ENCODE peak calls at places on chromosomes 4 and X, in six cellular contexts. E, N, T, F, I and K are unnamed samples. For H3K27me3, the result is how much of the 10 kb centered on the place peaks cover.

GRCh38 chrX:50747471-50747900 is 66.5 kb downstream of the SHROOM4 start:
- DNase-seq in E (peak), N (peak), T (peak), F (peak), I (no peak), K (peak)

GRCh38 chr4:54016504-54016903 is 47.9 kb downstream of the CHIC2 start:
- DNase-seq in E (no peak), N (no peak), T (no peak), F (no peak), I (no peak), K (no peak)

GRCh38 chr4:114780205-114780604 is 181.6 kb downstream of the UGT8 start:
- DNase-seq in E (peak), N (peak), T (no peak), F (peak), I (no peak), K (peak)

GRCh38 chr4:145177511-145177905 is 2.9 kb downstream of the OTUD4 start:
- DNase-seq in E (no peak), N (peak), T (no peak), F (peak), I (no peak), K (no peak)

GRCh38 chrX:107454302-107454701 is 4.8 kb downstream of the FRMPD3 start:
- DNase-seq in E (no peak), N (peak), T (no peak), F (peak), I (no peak), K (no peak)

GRCh38 chr4:183790661-183791060 is 114.4 kb upstream of the STOX2 start:
- DNase-seq in E (no peak), N (no peak), T (no peak), F (no peak), I (no peak), K (no peak)

GRCh38 chr4:93182722-93183121 is 645.8 kb upstream of the ATOH1 start:
- DNase-seq in E (no peak), N (no peak), T (no peak), F (no peak), I (no peak), K (no peak)

GRCh38 chrX:129496625-129497024 is 26.7 kb downstream of the SMARCA1 start:
- DNase-seq in E (no peak), N (peak), T (no peak), F (peak), I (no peak), K (no peak)

GRCh38 chr4:38169524-38169923 is 209.3 kb downstream of the PTTG2 start:
- DNase-seq in E (no peak), N (no peak), T (no peak), F (peak), I (no peak), K (no peak)

GRCh38 chr4:147355849-147356248 is 125.0 kb upstream of the EDNRA start:
- DNase-seq in E (no peak), N (peak), T (no peak), F (peak), I (no peak), K (no peak)

GRCh38 chrX:130300010-130300282 is 31.2 kb upstream of the ZNF280C start:
- DNase-seq in E (no peak), N (no peak), T (no peak), F (no peak), I (no peak), K (no peak)

GRCh38 chr4:139651282-139652194 is 14.1 kb upstream of the MGST2 start:
- DNase-seq in E (peak), N (peak), T (peak), F (peak), I (peak), K (peak)

GRCh38 chrX:69493193-69493592 is 10.9 kb upstream of the NALF2 start:
- DNase-seq in E (peak), N (no peak), T (peak), F (no peak), I (peak), K (peak)

GRCh38 chrX:142052238-142052637 is 148.5 kb downstream of the MAGEC1 start:
- DNase-seq in E (no peak), N (no peak), T (no peak), F (no peak), I (no peak), K (no peak)

GRCh38 chrX:119325456-119325855 is 73.7 kb upstream of the SLC25A43 start:
- DNase-seq in E (no peak), N (peak), T (no peak), F (peak), I (no peak), K (no peak)

GRCh38 chrX:106894392-106894909 is 8.7 kb downstream of the RIPPLY1 start:
- DNase-seq in E (peak), N (peak), T (peak), F (peak), I (peak), K (peak)

GRCh38 chrX:130575831-130576404 is 174.1 kb downstream of the RBMX2 start:
- DNase-seq in E (peak), N (peak), T (peak), F (peak), I (peak), K (peak)

GRCh38 chr4:107379054-107379869 is 340.8 kb downstream of the PAPSS1 start:
- DNase-seq in E (peak), N (peak), T (no peak), F (peak), I (no peak), K (no peak)

GRCh38 chrX:118727686-118728339 is 407 bp downstream of the IL13RA1 start:
- DNase-seq in E (no peak), N (peak), T (peak), F (peak), I (peak), K (peak)

GRCh38 chr4:22237155-22237751 is 278.6 kb downstream of the ADGRA3 start:
- DNase-seq in E (peak), N (no peak), T (no peak), F (no peak), I (peak), K (peak)

GRCh38 chr4:29549308-29549707 is 1170.9 kb upstream of the PCDH7 start:
- DNase-seq in E (no peak), N (no peak), T (no peak), F (peak), I (no peak), K (no peak)

GRCh38 chrX:149511081-149511480 is 6.0 kb upstream of the IDS start:
- DNase-seq in E (no peak), N (peak), T (no peak), F (peak), I (no peak), K (no peak)

GRCh38 chr4:121177238-121178137 is 13.4 kb upstream of the TNIP3 start:
- DNase-seq in E (peak), N (no peak), T (no peak), F (no peak), I (no peak), K (no peak)

DNA sequence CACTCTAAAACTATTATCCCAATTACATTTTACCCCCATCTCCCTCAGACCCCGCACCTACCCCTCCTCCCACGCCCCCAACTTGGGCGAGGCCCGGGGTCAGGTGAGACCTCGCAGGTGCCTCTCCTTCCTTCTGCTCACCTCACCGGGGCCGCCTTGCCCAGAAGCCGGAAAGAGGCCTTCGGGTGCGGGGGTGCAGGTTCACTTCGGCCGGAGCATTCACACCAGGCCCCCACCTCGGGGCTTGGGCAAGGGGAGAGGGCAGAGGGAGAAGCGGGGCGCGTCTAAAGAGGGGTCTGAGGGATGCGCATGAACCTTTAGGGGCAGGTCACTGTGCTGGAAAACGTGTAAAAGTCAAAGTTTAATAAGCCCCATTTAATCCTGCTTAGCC is 427 bp downstream of the ZNF182 start:
- DNase-seq in E (no peak), N (no peak), T (no peak), F (no peak), I (peak), K (no peak)
- H3K27me3 ChIP-seq in E (under half), N (under half), T (under half), F (under half), I (under half), K (under half)

GRCh38 chr4:108703370-108703769 is 53.0 kb downstream of the OSTC start:
- DNase-seq in E (no peak), N (peak), T (no peak), F (no peak), I (no peak), K (no peak)

GRCh38 chr4:108703966-108704365 is 53.6 kb downstream of the OSTC start:
- DNase-seq in E (no peak), N (no peak), T (no peak), F (no peak), I (no peak), K (no peak)

GRCh38 chr4:108702960-108703359 is 52.6 kb downstream of the OSTC start:
- DNase-seq in E (no peak), N (no peak), T (no peak), F (peak), I (no peak), K (no peak)

GRCh38 chr4:108696160-108696559 is 45.8 kb downstream of the OSTC start:
- DNase-seq in E (no peak), N (no peak), T (no peak), F (no peak), I (no peak), K (no peak)

DNA sequence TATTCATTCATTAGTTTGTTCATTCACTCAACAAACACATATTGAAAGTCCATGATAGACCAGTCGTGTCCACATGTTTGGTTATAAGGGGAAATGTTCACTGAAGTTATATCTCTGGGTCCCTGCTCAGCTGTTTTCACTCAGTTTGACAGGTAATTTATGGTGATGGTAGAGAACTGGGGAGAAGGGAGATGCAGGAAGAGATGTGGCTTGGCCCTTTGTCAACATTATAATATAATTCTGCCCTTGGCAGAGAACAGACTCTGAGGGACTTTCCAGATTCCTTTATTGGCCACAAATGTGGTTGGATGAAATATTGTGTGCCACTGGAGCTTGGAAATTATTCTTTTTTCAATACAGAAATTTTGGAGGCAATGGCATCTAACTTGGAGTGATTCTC is 50.0 kb downstream of the OSTC start:
- DNase-seq in E (no peak), N (peak), T (no peak), F (peak), I (no peak), K (no peak)
- H3K4me3 ChIP-seq in E (no peak), N (no peak), T (no peak), F (no peak), I (no peak), K (no peak)

GRCh38 chr4:158259955-158260575 is 49.8 kb downstream of the TMEM144 start:
- DNase-seq in E (peak), N (peak), T (no peak), F (peak), I (no peak), K (no peak)
- TF ChIP-seq CTCF in E (peak), N (peak), T (peak), F (no peak), I (no peak), K (no peak)

GRCh38 chrX:25015486-25016360 is at the start of gene ARX:
- DNase-seq in E (peak), N (peak), T (peak), F (peak), I (peak), K (peak)

GRCh38 chrX:25018682-25019081 is 2.9 kb upstream of the ARX start:
- DNase-seq in E (no peak), N (no peak), T (no peak), F (no peak), I (no peak), K (no peak)

GRCh38 chrX:25016938-25017598 is 1.3 kb upstream of the ARX start:
- DNase-seq in E (no peak), N (no peak), T (no peak), F (no peak), I (no peak), K (no peak)

GRCh38 chrX:25016361-25016671 is 551 bp upstream of the ARX start:
- DNase-seq in E (no peak), N (no peak), T (no peak), F (no peak), I (no peak), K (no peak)

GRCh38 chrX:25017667-25018247 is 2.0 kb upstream of the ARX start:
- DNase-seq in E (no peak), N (no peak), T (no peak), F (no peak), I (no peak), K (no peak)
- H3K27me3 ChIP-seq in E (half or more), N (half or more), T (under half), F (half or more), I (half or more), K (half or more)

GRCh38 chr4:182179751-182180150 is 63.5 kb upstream of the TENM3 start:
- DNase-seq in E (no peak), N (no peak), T (no peak), F (no peak), I (no peak), K (no peak)
- H3K4me3 ChIP-seq in E (no peak), N (no peak), T (no peak), F (no peak), I (no peak), K (no peak)

GRCh38 chrX:56281789-56282188 is 49.6 kb downstream of the KLF8 start:
- DNase-seq in E (peak), N (no peak), T (no peak), F (no peak), I (no peak), K (no peak)
- TF ChIP-seq CTCF in E (peak), N (peak), T (peak), F (peak), I (no peak), K (no peak)

DNA sequence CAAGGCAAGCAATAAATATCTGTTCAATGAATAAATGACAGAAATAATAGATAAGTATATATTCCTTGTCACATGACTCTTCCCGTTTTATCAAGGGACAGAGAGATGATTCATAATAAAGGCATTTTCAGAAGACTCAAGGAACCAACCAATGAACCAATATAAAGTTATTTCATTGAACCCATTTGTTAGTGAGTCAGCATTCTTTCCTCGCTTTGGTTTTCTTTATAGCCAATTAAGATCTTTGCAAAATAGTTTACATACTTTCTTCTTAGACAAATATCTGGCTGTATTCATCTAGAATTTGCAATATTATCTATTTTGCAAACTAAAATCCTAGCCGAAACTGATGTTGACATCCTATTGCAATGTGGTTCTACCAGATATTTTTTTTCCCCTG is 269.4 kb downstream of the IL15 start:
- DNase-seq in E (no peak), N (peak), T (no peak), F (peak), I (no peak), K (no peak)
- H3K27me3 ChIP-seq in E (under half), N (under half), T (under half), F (under half), I (under half), K (under half)